ENCODE peak calls at places on chromosomes 3 and 15, in eight cellular contexts. X is NCI-H1105 treated with DMSO at 0.1 percent for 48 hours, H is right atrium auricular region, P is HEK293T, F is AML-193, J is C1 segment of cervical spinal cord, Y is endodermal cell, G is tibial artery. Z is an unnamed sample.

GRCh38 chr3:116929534-116930222 is 220.1 kb downstream of the TUSC7 start:
- DNase-seq in G (no peak), Y (no peak), X (no peak), F (no peak), J (no peak), P (no peak), H (no peak), Z (no peak)

GRCh38 chr15:67831363-67831762 is 6.1 kb downstream of the SKOR1 start:
- DNase-seq in H (no peak), Y (no peak), J (no peak), X (no peak), F (no peak), G (no peak), P (no peak), Z (no peak)

GRCh38 chr15:62444104-62445027 is 279.3 kb upstream of the C2CD4B start:
- DNase-seq in G (peak), F (no peak), J (no peak), P (no peak), H (peak), X (no peak), Y (no peak), Z (no peak)

GRCh38 chr3:151584603-151585002 is 123.7 kb upstream of the IGSF10 start:
- DNase-seq in G (no peak), X (no peak), F (peak), H (no peak), J (no peak), Y (no peak), P (no peak), Z (no peak)

GRCh38 chr3:13776253-13777050 is 103.4 kb downstream of the WNT7A start:
- DNase-seq in H (no peak), Y (peak), G (no peak), F (no peak), X (no peak), P (no peak), J (no peak), Z (no peak)

GRCh38 chr15:29972051-29972450 is 110.7 kb upstream of the GOLGA8J start:
- DNase-seq in P (no peak), X (no peak), G (no peak), F (no peak), Y (no peak), H (no peak), J (no peak), Z (no peak)

GRCh38 chr3:127002195-127003174 is 19.6 kb downstream of the PLXNA1 start:
- DNase-seq in F (no peak), J (peak), H (peak), X (no peak), G (peak), P (peak), Y (peak), Z (no peak)

GRCh38 chr3:167691366-167691765 is 37.6 kb upstream of the WDR49 start:
- DNase-seq in X (no peak), P (no peak), F (peak), J (no peak), G (no peak), H (no peak), Y (no peak), Z (peak)

GRCh38 chr15:25900901-25901300 is 37.8 kb upstream of the ATP10A start:
- DNase-seq in X (no peak), J (no peak), P (no peak), G (no peak), F (no peak), Y (no peak), H (no peak), Z (no peak)

GRCh38 chr3:112074616-112075497 is 11.3 kb upstream of the C3orf52 start:
- DNase-seq in H (no peak), F (no peak), Y (peak), P (peak), J (no peak), G (no peak), X (peak), Z (no peak)

GRCh38 chr3:138625707-138626365 is 17.3 kb downstream of the FAIM start:
- DNase-seq in H (no peak), G (no peak), Y (no peak), P (no peak), J (no peak), X (no peak), F (no peak), Z (no peak)

GRCh38 chr3:57956119-57956832 is 51.9 kb upstream of the FLNB start:
- DNase-seq in Y (no peak), J (no peak), F (peak), P (no peak), X (no peak), H (no peak), G (no peak), Z (no peak)

GRCh38 chr15:40554164-40554530 is 10.7 kb downstream of the CCDC32 start:
- DNase-seq in F (no peak), X (no peak), H (no peak), J (no peak), G (no peak), Y (peak), P (no peak), Z (no peak)

GRCh38 chr3:118987466-118987865 is 47.2 kb downstream of the IGSF11 start:
- DNase-seq in Y (peak), F (no peak), X (peak), H (peak), J (peak), P (no peak), G (peak), Z (no peak)

GRCh38 chr3:46667061-46667621 is 26.3 kb downstream of the ALS2CL start:
- DNase-seq in H (no peak), J (no peak), P (no peak), X (no peak), G (peak), F (no peak), Y (peak), Z (no peak)

GRCh38 chr3:125310623-125311076 is 64.5 kb downstream of the ZNF148 start:
- DNase-seq in F (peak), J (peak), X (no peak), H (no peak), Y (no peak), P (no peak), G (no peak), Z (no peak)

GRCh38 chr3:108223928-108224327 is 1.7 kb upstream of the IFT57 start:
- DNase-seq in J (no peak), P (no peak), F (peak), H (no peak), Y (no peak), X (no peak), G (no peak), Z (no peak)

GRCh38 chr15:72174551-72175165 is 22.9 kb downstream of the GRAMD2A start:
- DNase-seq in J (no peak), F (no peak), X (no peak), H (no peak), Y (no peak), P (no peak), G (no peak), Z (no peak)